ENCODE peak calls at places on chromosome 1, in ten cellular contexts. N is NCI-H187, W is left kidney, I is occipital lobe, V is mesendoderm, F is NCI-H1092 treated with DMSO at 0.1 percent for 48 hours, P is amniotic stem cell, U is AG08396, Q is T-cell, C is BJ. G is an unnamed sample.

GRCh38 chr1:180533571-180533987 is 25.2 kb upstream of the OVAAL start:
- DNase-seq in N (peak; percentile 90), F (peak; percentile 91), C (no peak), V (peak; percentile 74), W (peak; percentile 88), Q (peak; percentile 30), U (peak; percentile 59), I (peak; percentile 14), P (peak; percentile 35), G (peak; percentile 79)

GRCh38 chr1:49408346-49408745 is 615.4 kb downstream of the AGBL4 start:
- DNase-seq in N (no peak), C (no peak), Q (no peak), P (no peak), U (no peak), F (no peak), V (no peak), I (no peak), W (no peak), G (no peak)

GRCh38 chr1:151945725-151946365 is 36.5 kb upstream of the THEM4 start:
- DNase-seq in V (peak; percentile 98), N (no peak), F (no peak), Q (peak; percentile 84), I (no peak), W (peak; percentile 81), U (peak; percentile 85), P (peak; percentile 93), C (peak; percentile 96), G (no peak)

GRCh38 chr1:27594542-27595510 is 9.1 kb downstream of the AHDC1 start:
- DNase-seq in U (no peak), V (peak; percentile 33), F (no peak), C (peak; percentile 60), Q (no peak), N (no peak), I (no peak), P (peak; percentile 56), W (no peak), G (no peak)

GRCh38 chr1:7964476-7964875 is 3.0 kb downstream of the PARK7 start:
- DNase-seq in C (no peak), V (no peak), Q (no peak), I (no peak), W (no peak), U (no peak), N (no peak), P (no peak), F (no peak), G (no peak)

GRCh38 chr1:8412183-8412831 is 94.4 kb downstream of the SLC45A1 start:
- DNase-seq in V (no peak), C (peak; percentile 74), W (no peak), Q (no peak), N (no peak), F (no peak), I (peak; percentile 24), P (no peak), U (peak; percentile 48), G (no peak)

GRCh38 chr1:110337704-110338199 is 1.4 kb upstream of the RBM15 start:
- DNase-seq in N (no peak), V (peak; percentile 77), C (no peak), Q (no peak), U (peak; percentile 11), F (peak; percentile 79), P (no peak), I (no peak), W (peak; percentile 70), G (no peak)

GRCh38 chr1:150763018-150763417 is 2.6 kb downstream of the CTSS start:
- DNase-seq in W (no peak), C (no peak), P (no peak), U (no peak), V (no peak), F (no peak), I (no peak), Q (no peak), N (no peak), G (no peak)

GRCh38 chr1:41537788-41538351 is 53.4 kb upstream of the EDN2 start:
- DNase-seq in I (no peak), C (peak; percentile 84), F (peak; percentile 61), U (peak; percentile 57), P (no peak), V (no peak), Q (no peak), W (peak; percentile 82), N (peak; percentile 72), G (no peak)

GRCh38 chr1:201190624-201191051 is at the start of gene IGFN1:
- DNase-seq in U (no peak), W (peak; percentile 80), Q (no peak), V (peak; percentile 58), C (no peak), I (no peak), F (peak; percentile 18), P (no peak), N (no peak), G (no peak)

GRCh38 chr1:218499021-218499691 is 154.0 kb downstream of the TGFB2 start:
- DNase-seq in I (no peak), F (no peak), Q (no peak), U (no peak), V (no peak), P (peak; percentile 43), W (no peak), C (peak; percentile 100), N (no peak), G (no peak)

GRCh38 chr1:32992489-32993214 is 28.0 kb upstream of the RNF19B start:
- DNase-seq in Q (peak; percentile 39), N (peak; percentile 56), P (peak; percentile 50), F (no peak), U (peak; percentile 90), C (peak; percentile 87), I (no peak), V (peak; percentile 97), W (peak; percentile 84), G (peak; percentile 29)

GRCh38 chr1:30372792-30373433 is 350.5 kb downstream of the MATN1 start:
- DNase-seq in Q (no peak), I (no peak), N (no peak), P (no peak), W (peak; percentile 58), C (no peak), F (peak; percentile 15), U (no peak), V (peak; percentile 51), G (no peak)

GRCh38 chr1:184755226-184756065 is 788 bp upstream of the EDEM3 start:
- DNase-seq in Q (no peak), W (peak; percentile 58), P (no peak), F (no peak), C (no peak), U (peak; percentile 31), I (peak; percentile 19), V (no peak), N (no peak), G (peak; percentile 49)

GRCh38 chr1:56403321-56403720 is 176.0 kb downstream of the PLPP3 start:
- DNase-seq in I (no peak), N (no peak), Q (no peak), P (no peak), W (no peak), U (no peak), C (no peak), F (no peak), V (no peak), G (no peak)

GRCh38 chr1:19311503-19311930 is 427 bp downstream of the AKR7A2 start:
- DNase-seq in C (no peak), V (no peak), U (peak; percentile 45), N (no peak), F (peak; percentile 60), I (no peak), P (no peak), W (no peak), Q (no peak), G (no peak)

GRCh38 chr1:65330021-65330420 is 20.7 kb downstream of the DNAJC6 start:
- DNase-seq in U (no peak), P (no peak), C (no peak), W (peak; percentile 2), I (no peak), F (no peak), V (no peak), Q (no peak), N (no peak), G (no peak)

GRCh38 chr1:150186789-150187559 is 37.3 kb downstream of the PLEKHO1 start:
- DNase-seq in U (no peak), C (no peak), Q (no peak), F (peak; percentile 16), V (peak; percentile 71), N (peak; percentile 53), I (no peak), P (peak; percentile 37), W (peak; percentile 76), G (peak; percentile 53)

GRCh38 chr1:95407146-95407863 is 173.3 kb downstream of the RWDD3 start:
- DNase-seq in C (no peak), N (no peak), F (no peak), P (no peak), V (peak; percentile 93), U (no peak), W (no peak), I (peak; percentile 4), Q (no peak), G (no peak)

GRCh38 chr1:245019904-245020486 is 134.8 kb upstream of the KIF26B start:
- DNase-seq in V (peak; percentile 26), N (no peak), W (no peak), I (no peak), U (no peak), F (no peak), P (no peak), Q (no peak), C (no peak), G (no peak)

GRCh38 chr1:202802998-202803932 is 5.0 kb downstream of the KDM5B start:
- DNase-seq in P (no peak), N (no peak), F (no peak), C (no peak), W (no peak), U (no peak), Q (no peak), I (no peak), V (peak; percentile 71), G (no peak)

GRCh38 chr1:50735443-50735842 is 224.6 kb downstream of the FAF1 start:
- DNase-seq in U (peak; percentile 27), F (no peak), W (peak; percentile 28), P (no peak), N (no peak), C (no peak), Q (no peak), V (peak; percentile 22), I (no peak), G (peak; percentile 16)

GRCh38 chr1:221725683-221726330 is 16.1 kb downstream of the DUSP10 start:
- DNase-seq in F (no peak), N (no peak), W (no peak), P (no peak), Q (no peak), U (no peak), V (no peak), C (no peak), I (no peak), G (no peak)

GRCh38 chr1:156556354-156556753 is 16.0 kb downstream of the IQGAP3 start:
- DNase-seq in V (no peak), I (no peak), Q (no peak), N (no peak), C (no peak), U (no peak), F (no peak), W (no peak), P (no peak), G (no peak)